ENCODE peak calls at places on chromosomes 4 and X, in ten cellular contexts. Y is mucosa of gallbladder, P is lower lobe of right lung, O is HFFc6, C is NT2/D1, Q is HCT116, U is RPMI7951, R is heart left ventricle, V is AG09319, N is GM19239. K is an unnamed sample.

GRCh38 chrX:119008122-119008744 is 33.8 kb downstream of the LONRF3 start:
- DNase-seq in Y (no peak), P (no peak), O (no peak), C (peak), Q (no peak), U (peak), R (no peak), V (no peak), N (no peak), K (peak)

GRCh38 chr4:112836895-112837294 is 200.0 kb downstream of the LARP7 start:
- DNase-seq in Y (no peak), P (no peak), O (no peak), C (no peak), Q (no peak), U (no peak), R (no peak), V (no peak), N (no peak), K (no peak)

GRCh38 chr4:4696521-4696920 is 154.7 kb upstream of the STX18 start:
- DNase-seq in Y (no peak), P (no peak), O (no peak), C (no peak), Q (no peak), U (no peak), R (no peak), V (no peak), N (no peak), K (no peak)

GRCh38 chrX:40240844-40241243 is 143.1 kb upstream of the BCOR start:
- DNase-seq in Y (no peak), P (no peak), O (no peak), C (no peak), Q (no peak), U (no peak), R (no peak), V (no peak), N (no peak), K (no peak)

GRCh38 chr4:81215219-81215892 is at the start of gene PRKG2:
- DNase-seq in Y (no peak), P (peak), O (no peak), C (no peak), Q (no peak), U (no peak), R (no peak), V (no peak), N (no peak), K (peak)

GRCh38 chr4:82201805-82202636 is 171.8 kb downstream of the HNRNPD start:
- DNase-seq in Y (peak), P (no peak), O (peak), C (peak), Q (peak), U (peak), R (no peak), V (peak), N (no peak), K (peak)

GRCh38 chr4:16827762-16828724 is 70.4 kb downstream of the LDB2 start:
- DNase-seq in Y (no peak), P (no peak), O (no peak), C (no peak), Q (no peak), U (no peak), R (no peak), V (no peak), N (no peak), K (no peak)

GRCh38 chrX:14963447-14964236 is 90.4 kb downstream of the MOSPD2 start:
- DNase-seq in Y (no peak), P (no peak), O (peak), C (no peak), Q (peak), U (peak), R (no peak), V (no peak), N (no peak), K (peak)

GRCh38 chr4:3310301-3311094 is 17.7 kb downstream of the RGS12 start:
- DNase-seq in Y (no peak), P (no peak), O (no peak), C (no peak), Q (no peak), U (no peak), R (peak), V (no peak), N (no peak), K (no peak)

GRCh38 chr4:88107406-88108107 is 50.9 kb downstream of the ABCG2 start:
- DNase-seq in Y (peak), P (no peak), O (no peak), C (no peak), Q (no peak), U (no peak), R (no peak), V (no peak), N (no peak), K (no peak)

GRCh38 chr4:46999584-46999983 is 6.2 kb upstream of the GABRA4 start:
- DNase-seq in Y (no peak), P (no peak), O (no peak), C (no peak), Q (no peak), U (no peak), R (no peak), V (no peak), N (no peak), K (no peak)

GRCh38 chr4:69775488-69775887 is 15.1 kb upstream of the SULT1B1 start:
- DNase-seq in Y (no peak), P (no peak), O (no peak), C (no peak), Q (no peak), U (no peak), R (no peak), V (no peak), N (no peak), K (no peak)

GRCh38 chrX:17425151-17425550 is 50.2 kb downstream of the NHS start:
- DNase-seq in Y (no peak), P (no peak), O (no peak), C (no peak), Q (no peak), U (no peak), R (no peak), V (peak), N (no peak), K (no peak)

GRCh38 chr4:38424171-38424871 is 239.7 kb upstream of the KLF3 start:
- DNase-seq in Y (peak), P (no peak), O (no peak), C (peak), Q (no peak), U (no peak), R (no peak), V (no peak), N (no peak), K (peak)

GRCh38 chr4:14726441-14727405 is 275.6 kb upstream of the CPEB2 start:
- DNase-seq in Y (peak), P (no peak), O (no peak), C (no peak), Q (no peak), U (no peak), R (no peak), V (no peak), N (no peak), K (no peak)

GRCh38 chr4:15765306-15765705 is 12.8 kb upstream of the CD38 start:
- DNase-seq in Y (no peak), P (no peak), O (no peak), C (no peak), Q (no peak), U (no peak), R (no peak), V (no peak), N (no peak), K (no peak)

K was measured in Daoy.